ENCODE peak calls at places on chromosomes 6 and 20, in eight cellular contexts. One of them, this sample, is unnamed.

GRCh38 chr6:88262372-88262771 is 96.2 kb upstream of the CNR1 start:
- DNase-seq in cardiac muscle cell: no peak
- DNase-seq in progenitor cell of endocrine pancreas: no peak
- DNase-seq in HCT116: no peak
- DNase-seq in Panc1: no peak
- DNase-seq in adrenal gland: no peak
- DNase-seq in D721Med: no peak
- DNase-seq in A673: no peak
- DNase-seq in this sample: no peak

GRCh38 chr6:169529931-169530761 is 171.7 kb downstream of the WDR27 start:
- DNase-seq in HCT116: no peak
- DNase-seq in Panc1: no peak
- DNase-seq in adrenal gland: no peak
- DNase-seq in A673: no peak
- DNase-seq in D721Med: no peak
- DNase-seq in cardiac muscle cell: peak
- DNase-seq in progenitor cell of endocrine pancreas: no peak
- DNase-seq in this sample: no peak

GRCh38 chr20:4533734-4534133 is 188.0 kb upstream of the PRND start:
- DNase-seq in progenitor cell of endocrine pancreas: no peak
- DNase-seq in HCT116: no peak
- DNase-seq in cardiac muscle cell: no peak
- DNase-seq in Panc1: no peak
- DNase-seq in D721Med: no peak
- DNase-seq in A673: no peak
- DNase-seq in adrenal gland: no peak
- DNase-seq in this sample: no peak

GRCh38 chr6:105113422-105113821 is 66.4 kb downstream of the POPDC3 start:
- DNase-seq in cardiac muscle cell: no peak
- DNase-seq in Panc1: no peak
- DNase-seq in A673: no peak
- DNase-seq in HCT116: no peak
- DNase-seq in adrenal gland: no peak
- DNase-seq in D721Med: no peak
- DNase-seq in progenitor cell of endocrine pancreas: no peak
- DNase-seq in this sample: no peak

GRCh38 chr6:12751694-12752304 is 35.2 kb downstream of the PHACTR1 start:
- DNase-seq in cardiac muscle cell: peak
- DNase-seq in D721Med: no peak
- DNase-seq in adrenal gland: peak
- DNase-seq in A673: peak
- DNase-seq in Panc1: no peak
- DNase-seq in HCT116: no peak
- DNase-seq in progenitor cell of endocrine pancreas: peak
- DNase-seq in this sample: no peak

GRCh38 chr6:13813621-13814175 is 659 bp downstream of the MCUR1 start:
- DNase-seq in cardiac muscle cell: peak
- DNase-seq in A673: peak
- DNase-seq in Panc1: no peak
- DNase-seq in HCT116: peak
- DNase-seq in progenitor cell of endocrine pancreas: no peak
- DNase-seq in adrenal gland: peak
- DNase-seq in D721Med: peak
- DNase-seq in this sample: peak

GRCh38 chr6:155128971-155129370 is 133.9 kb downstream of the TIAM2 start:
- DNase-seq in D721Med: no peak
- DNase-seq in Panc1: no peak
- DNase-seq in progenitor cell of endocrine pancreas: no peak
- DNase-seq in cardiac muscle cell: no peak
- DNase-seq in HCT116: no peak
- DNase-seq in adrenal gland: no peak
- DNase-seq in A673: no peak
- DNase-seq in this sample: no peak

GRCh38 chr6:101114703-101115102 is 233.6 kb upstream of the ASCC3 start:
- DNase-seq in progenitor cell of endocrine pancreas: no peak
- DNase-seq in HCT116: peak
- DNase-seq in A673: peak
- DNase-seq in D721Med: peak
- DNase-seq in Panc1: peak
- DNase-seq in cardiac muscle cell: peak
- DNase-seq in adrenal gland: no peak
- DNase-seq in this sample: no peak

GRCh38 chr20:57514273-57514751 is 10.6 kb downstream of the CTCFL start:
- DNase-seq in Panc1: peak
- DNase-seq in progenitor cell of endocrine pancreas: peak
- DNase-seq in cardiac muscle cell: peak
- DNase-seq in D721Med: no peak
- DNase-seq in HCT116: peak
- DNase-seq in adrenal gland: peak
- DNase-seq in A673: peak
- DNase-seq in this sample: no peak

GRCh38 chr6:12164508-12164770 is 125.7 kb upstream of the EDN1 start:
- DNase-seq in D721Med: no peak
- DNase-seq in adrenal gland: no peak
- DNase-seq in Panc1: no peak
- DNase-seq in cardiac muscle cell: no peak
- DNase-seq in HCT116: no peak
- DNase-seq in progenitor cell of endocrine pancreas: no peak
- DNase-seq in A673: no peak
- DNase-seq in this sample: no peak

GRCh38 chr6:7544597-7544996 is 3.1 kb downstream of the DSP start:
- DNase-seq in D721Med: no peak
- DNase-seq in Panc1: no peak
- DNase-seq in HCT116: no peak
- DNase-seq in A673: no peak
- DNase-seq in progenitor cell of endocrine pancreas: no peak
- DNase-seq in cardiac muscle cell: no peak
- DNase-seq in adrenal gland: no peak
- DNase-seq in this sample: no peak

GRCh38 chr20:1830240-1830639 is 65.0 kb upstream of the SIRPA start:
- DNase-seq in D721Med: no peak
- DNase-seq in cardiac muscle cell: peak
- DNase-seq in adrenal gland: peak
- DNase-seq in progenitor cell of endocrine pancreas: no peak
- DNase-seq in A673: peak
- DNase-seq in Panc1: no peak
- DNase-seq in HCT116: peak
- DNase-seq in this sample: no peak

GRCh38 chr20:54058420-54059139 is 11.8 kb downstream of the BCAS1 start:
- DNase-seq in D721Med: no peak
- DNase-seq in A673: peak
- DNase-seq in progenitor cell of endocrine pancreas: no peak
- DNase-seq in Panc1: no peak
- DNase-seq in cardiac muscle cell: no peak
- DNase-seq in adrenal gland: no peak
- DNase-seq in HCT116: no peak
- DNase-seq in this sample: peak

GRCh38 chr20:3995067-3995748 is 20.1 kb downstream of the RNF24 start:
- DNase-seq in adrenal gland: no peak
- DNase-seq in progenitor cell of endocrine pancreas: no peak
- DNase-seq in HCT116: no peak
- DNase-seq in cardiac muscle cell: peak
- DNase-seq in Panc1: no peak
- DNase-seq in D721Med: no peak
- DNase-seq in A673: peak
- DNase-seq in this sample: no peak

GRCh38 chr20:63223121-63223825 is 7.3 kb upstream of the YTHDF1 start:
- DNase-seq in Panc1: no peak
- DNase-seq in cardiac muscle cell: peak
- DNase-seq in adrenal gland: peak
- DNase-seq in A673: peak
- DNase-seq in progenitor cell of endocrine pancreas: no peak
- DNase-seq in HCT116: no peak
- DNase-seq in D721Med: peak
- DNase-seq in this sample: no peak

GRCh38 chr6:164554700-164555479 is 754.5 kb downstream of the C6orf118 start:
- DNase-seq in D721Med: no peak
- DNase-seq in progenitor cell of endocrine pancreas: no peak
- DNase-seq in A673: no peak
- DNase-seq in HCT116: no peak
- DNase-seq in Panc1: no peak
- DNase-seq in adrenal gland: no peak
- DNase-seq in cardiac muscle cell: no peak
- DNase-seq in this sample: no peak

GRCh38 chr6:25061289-25061945 is 125.7 kb upstream of the RIPOR2 start:
- DNase-seq in cardiac muscle cell: no peak
- DNase-seq in Panc1: no peak
- DNase-seq in progenitor cell of endocrine pancreas: no peak
- DNase-seq in HCT116: no peak
- DNase-seq in adrenal gland: no peak
- DNase-seq in A673: peak
- DNase-seq in D721Med: no peak
- DNase-seq in this sample: no peak

GRCh38 chr20:61252601-61253263 is 671 bp downstream of the CDH4 start:
- DNase-seq in D721Med: no peak
- DNase-seq in A673: peak
- DNase-seq in progenitor cell of endocrine pancreas: no peak
- DNase-seq in Panc1: no peak
- DNase-seq in HCT116: no peak
- DNase-seq in cardiac muscle cell: peak
- DNase-seq in adrenal gland: no peak
- DNase-seq in this sample: no peak
- TF ChIP-seq CTCF in D721Med: no peak
- TF ChIP-seq CTCF in A673: no peak
- TF ChIP-seq CTCF in progenitor cell of endocrine pancreas: no peak
- TF ChIP-seq CTCF in Panc1: no peak
- TF ChIP-seq CTCF in HCT116: no peak
- TF ChIP-seq CTCF in cardiac muscle cell: no peak
- TF ChIP-seq CTCF in adrenal gland: no peak
- TF ChIP-seq CTCF in this sample: no peak

DNA sequence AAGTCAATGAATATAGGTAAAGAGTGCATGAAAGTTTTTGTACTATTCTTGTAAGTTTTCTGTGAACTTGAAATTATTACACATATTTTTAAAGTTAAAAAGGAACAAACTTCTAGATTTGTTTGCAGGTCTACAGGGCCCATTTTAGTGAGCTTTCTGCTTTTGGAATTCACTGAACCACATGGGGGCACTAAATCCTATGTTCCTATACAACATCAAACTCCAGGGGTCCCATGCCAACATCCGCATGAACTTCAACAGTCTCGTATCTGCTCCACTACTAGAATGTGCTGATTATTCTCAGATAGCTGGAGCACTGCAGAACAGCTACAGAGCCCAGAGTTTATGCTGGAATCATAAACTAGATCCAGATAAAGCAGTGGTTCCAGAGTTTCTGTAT is 347.9 kb upstream of the SPTLC3 start:
- DNase-seq in HCT116: no peak
- DNase-seq in cardiac muscle cell: no peak
- DNase-seq in A673: peak
- DNase-seq in Panc1: no peak
- DNase-seq in adrenal gland: no peak
- DNase-seq in D721Med: no peak
- DNase-seq in progenitor cell of endocrine pancreas: no peak
- DNase-seq in this sample: no peak
- TF ChIP-seq CTCF in HCT116: peak
- TF ChIP-seq CTCF in cardiac muscle cell: no peak
- TF ChIP-seq CTCF in A673: peak
- TF ChIP-seq CTCF in Panc1: peak
- TF ChIP-seq CTCF in adrenal gland: no peak
- TF ChIP-seq CTCF in D721Med: no peak
- TF ChIP-seq CTCF in progenitor cell of endocrine pancreas: peak
- TF ChIP-seq CTCF in this sample: no peak

DNA sequence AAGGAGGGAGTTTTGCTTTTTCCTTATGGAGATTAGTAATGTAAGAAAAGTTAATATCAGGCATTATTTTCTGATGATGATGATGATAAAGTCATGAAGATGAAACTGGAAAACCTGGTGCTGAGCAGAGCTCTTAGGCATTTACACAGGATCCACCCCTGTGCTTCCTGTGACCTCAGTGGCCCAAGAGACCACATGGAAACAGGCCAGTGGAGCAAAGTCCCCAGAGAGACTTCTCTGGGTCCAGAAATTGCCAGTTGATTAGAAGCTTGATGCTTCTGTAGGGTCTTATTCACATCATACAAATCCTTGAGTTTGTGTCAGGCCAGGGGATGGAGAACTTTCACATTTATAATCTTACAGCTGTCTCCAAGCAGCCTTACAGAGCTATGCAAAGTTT is 46.1 kb downstream of the SLC13A3 start:
- DNase-seq in HCT116: no peak
- DNase-seq in A673: no peak
- DNase-seq in D721Med: no peak
- DNase-seq in cardiac muscle cell: no peak
- DNase-seq in adrenal gland: no peak
- DNase-seq in progenitor cell of endocrine pancreas: no peak
- DNase-seq in Panc1: no peak
- DNase-seq in this sample: no peak
- TF ChIP-seq CTCF in HCT116: no peak
- TF ChIP-seq CTCF in A673: no peak
- TF ChIP-seq CTCF in D721Med: no peak
- TF ChIP-seq CTCF in cardiac muscle cell: no peak
- TF ChIP-seq CTCF in adrenal gland: no peak
- TF ChIP-seq CTCF in progenitor cell of endocrine pancreas: no peak
- TF ChIP-seq CTCF in Panc1: no peak
- TF ChIP-seq CTCF in this sample: no peak

GRCh38 chr6:138986578-138986977 is 1.5 kb downstream of the REPS1 start:
- DNase-seq in Panc1: no peak
- DNase-seq in HCT116: no peak
- DNase-seq in A673: no peak
- DNase-seq in cardiac muscle cell: peak
- DNase-seq in adrenal gland: no peak
- DNase-seq in progenitor cell of endocrine pancreas: no peak
- DNase-seq in D721Med: no peak
- DNase-seq in this sample: no peak

GRCh38 chr6:138987643-138988468 is at the start of gene REPS1:
- DNase-seq in D721Med: peak
- DNase-seq in Panc1: peak
- DNase-seq in adrenal gland: peak
- DNase-seq in A673: peak
- DNase-seq in HCT116: peak
- DNase-seq in cardiac muscle cell: peak
- DNase-seq in progenitor cell of endocrine pancreas: peak
- DNase-seq in this sample: peak

GRCh38 chr6:138987299-138987642 is 782 bp downstream of the REPS1 start:
- DNase-seq in HCT116: no peak
- DNase-seq in adrenal gland: no peak
- DNase-seq in progenitor cell of endocrine pancreas: peak
- DNase-seq in Panc1: no peak
- DNase-seq in D721Med: no peak
- DNase-seq in cardiac muscle cell: no peak
- DNase-seq in A673: no peak
- DNase-seq in this sample: no peak

GRCh38 chr6:138989098-138989983 is 1.3 kb upstream of the REPS1 start:
- DNase-seq in Panc1: no peak
- DNase-seq in A673: no peak
- DNase-seq in adrenal gland: no peak
- DNase-seq in D721Med: no peak
- DNase-seq in progenitor cell of endocrine pancreas: no peak
- DNase-seq in cardiac muscle cell: no peak
- DNase-seq in HCT116: no peak
- DNase-seq in this sample: no peak

DNA sequence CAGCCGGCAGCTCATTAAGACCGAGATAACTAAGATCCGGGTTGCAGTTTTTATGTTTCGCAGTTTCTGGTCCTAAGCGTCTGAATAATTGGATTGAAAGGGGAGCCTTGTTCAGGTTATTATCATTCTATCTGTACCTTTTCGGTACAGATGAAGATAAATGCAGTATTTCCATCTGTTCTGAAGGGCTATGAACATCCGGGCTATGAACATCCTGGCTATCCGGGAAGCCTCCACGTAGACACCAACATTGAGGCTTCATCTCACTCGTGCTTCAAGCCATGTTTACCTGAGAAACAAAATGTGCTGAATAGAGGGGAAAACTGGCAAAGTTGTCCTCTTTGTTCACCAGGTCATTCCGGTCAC is 399 bp upstream of the REPS1 start:
- DNase-seq in progenitor cell of endocrine pancreas: no peak
- DNase-seq in cardiac muscle cell: no peak
- DNase-seq in adrenal gland: no peak
- DNase-seq in A673: no peak
- DNase-seq in D721Med: no peak
- DNase-seq in Panc1: no peak
- DNase-seq in HCT116: no peak
- DNase-seq in this sample: no peak
- TF ChIP-seq CTCF in progenitor cell of endocrine pancreas: peak
- TF ChIP-seq CTCF in cardiac muscle cell: no peak
- TF ChIP-seq CTCF in adrenal gland: no peak
- TF ChIP-seq CTCF in A673: no peak
- TF ChIP-seq CTCF in D721Med: no peak
- TF ChIP-seq CTCF in Panc1: peak
- TF ChIP-seq CTCF in HCT116: no peak
- TF ChIP-seq CTCF in this sample: peak